ENCODE peak calls at places on chromosomes 3 and 15, in nine cellular contexts. One of them, this sample, is unnamed.

GRCh38 chr15:38129531-38130199 is 123.0 kb upstream of the SPRED1 start:
- DNase-seq in AG04450: peak; percentile 98
- DNase-seq in glutamatergic neuron: no peak
- DNase-seq in coronary artery: peak; percentile 88
- DNase-seq in cardiac muscle cell: no peak
- DNase-seq in stomach: peak; percentile 43
- DNase-seq in progenitor cell of endocrine pancreas: no peak
- DNase-seq in WTC11: no peak
- DNase-seq in ovary: peak; percentile 79
- DNase-seq in this sample: no peak

GRCh38 chr3:21781371-21781770 is 30.4 kb upstream of the ZNF385D start:
- DNase-seq in cardiac muscle cell: no peak
- DNase-seq in stomach: no peak
- DNase-seq in coronary artery: no peak
- DNase-seq in glutamatergic neuron: no peak
- DNase-seq in AG04450: no peak
- DNase-seq in ovary: no peak
- DNase-seq in WTC11: no peak
- DNase-seq in progenitor cell of endocrine pancreas: no peak
- DNase-seq in this sample: no peak

GRCh38 chr3:37814547-37814946 is 47.1 kb upstream of the CTDSPL start:
- DNase-seq in glutamatergic neuron: no peak
- DNase-seq in ovary: no peak
- DNase-seq in cardiac muscle cell: peak; percentile 21
- DNase-seq in WTC11: no peak
- DNase-seq in stomach: no peak
- DNase-seq in coronary artery: no peak
- DNase-seq in AG04450: no peak
- DNase-seq in progenitor cell of endocrine pancreas: no peak
- DNase-seq in this sample: peak; percentile 28

GRCh38 chr3:62688050-62688449 is 187.2 kb downstream of the CADPS start:
- DNase-seq in progenitor cell of endocrine pancreas: no peak
- DNase-seq in AG04450: no peak
- DNase-seq in WTC11: no peak
- DNase-seq in cardiac muscle cell: no peak
- DNase-seq in coronary artery: no peak
- DNase-seq in ovary: no peak
- DNase-seq in stomach: no peak
- DNase-seq in glutamatergic neuron: no peak
- DNase-seq in this sample: no peak

GRCh38 chr3:139222100-139222657 is 121.6 kb upstream of the MRPS22 start:
- DNase-seq in coronary artery: no peak
- DNase-seq in glutamatergic neuron: no peak
- DNase-seq in ovary: peak; percentile 65
- DNase-seq in cardiac muscle cell: no peak
- DNase-seq in AG04450: no peak
- DNase-seq in stomach: no peak
- DNase-seq in progenitor cell of endocrine pancreas: no peak
- DNase-seq in WTC11: no peak
- DNase-seq in this sample: no peak

GRCh38 chr3:127911421-127911931 is 3.6 kb upstream of the KBTBD12 start:
- DNase-seq in progenitor cell of endocrine pancreas: no peak
- DNase-seq in WTC11: no peak
- DNase-seq in AG04450: no peak
- DNase-seq in stomach: peak; percentile 38
- DNase-seq in cardiac muscle cell: no peak
- DNase-seq in ovary: peak; percentile 36
- DNase-seq in coronary artery: no peak
- DNase-seq in glutamatergic neuron: no peak
- DNase-seq in this sample: no peak

GRCh38 chr3:158565076-158565475 is 5.9 kb upstream of the MLF1 start:
- DNase-seq in cardiac muscle cell: no peak
- DNase-seq in progenitor cell of endocrine pancreas: no peak
- DNase-seq in AG04450: no peak
- DNase-seq in stomach: no peak
- DNase-seq in ovary: no peak
- DNase-seq in WTC11: no peak
- DNase-seq in glutamatergic neuron: no peak
- DNase-seq in coronary artery: no peak
- DNase-seq in this sample: no peak

GRCh38 chr15:85411992-85412538 is 31.7 kb downstream of the AKAP13 start:
- DNase-seq in coronary artery: no peak
- DNase-seq in glutamatergic neuron: no peak
- DNase-seq in progenitor cell of endocrine pancreas: no peak
- DNase-seq in cardiac muscle cell: no peak
- DNase-seq in ovary: no peak
- DNase-seq in stomach: no peak
- DNase-seq in AG04450: no peak
- DNase-seq in WTC11: no peak
- DNase-seq in this sample: no peak

GRCh38 chr3:57094606-57095005 is 34.1 kb downstream of the SPATA12 start:
- DNase-seq in AG04450: peak; percentile 39
- DNase-seq in stomach: no peak
- DNase-seq in glutamatergic neuron: no peak
- DNase-seq in ovary: no peak
- DNase-seq in progenitor cell of endocrine pancreas: no peak
- DNase-seq in cardiac muscle cell: no peak
- DNase-seq in coronary artery: no peak
- DNase-seq in WTC11: no peak
- DNase-seq in this sample: no peak

GRCh38 chr15:63118854-63119253 is 2.8 kb upstream of the LACTB start:
- DNase-seq in stomach: no peak
- DNase-seq in AG04450: no peak
- DNase-seq in progenitor cell of endocrine pancreas: no peak
- DNase-seq in WTC11: no peak
- DNase-seq in ovary: no peak
- DNase-seq in cardiac muscle cell: no peak
- DNase-seq in glutamatergic neuron: no peak
- DNase-seq in coronary artery: no peak
- DNase-seq in this sample: no peak

DNA sequence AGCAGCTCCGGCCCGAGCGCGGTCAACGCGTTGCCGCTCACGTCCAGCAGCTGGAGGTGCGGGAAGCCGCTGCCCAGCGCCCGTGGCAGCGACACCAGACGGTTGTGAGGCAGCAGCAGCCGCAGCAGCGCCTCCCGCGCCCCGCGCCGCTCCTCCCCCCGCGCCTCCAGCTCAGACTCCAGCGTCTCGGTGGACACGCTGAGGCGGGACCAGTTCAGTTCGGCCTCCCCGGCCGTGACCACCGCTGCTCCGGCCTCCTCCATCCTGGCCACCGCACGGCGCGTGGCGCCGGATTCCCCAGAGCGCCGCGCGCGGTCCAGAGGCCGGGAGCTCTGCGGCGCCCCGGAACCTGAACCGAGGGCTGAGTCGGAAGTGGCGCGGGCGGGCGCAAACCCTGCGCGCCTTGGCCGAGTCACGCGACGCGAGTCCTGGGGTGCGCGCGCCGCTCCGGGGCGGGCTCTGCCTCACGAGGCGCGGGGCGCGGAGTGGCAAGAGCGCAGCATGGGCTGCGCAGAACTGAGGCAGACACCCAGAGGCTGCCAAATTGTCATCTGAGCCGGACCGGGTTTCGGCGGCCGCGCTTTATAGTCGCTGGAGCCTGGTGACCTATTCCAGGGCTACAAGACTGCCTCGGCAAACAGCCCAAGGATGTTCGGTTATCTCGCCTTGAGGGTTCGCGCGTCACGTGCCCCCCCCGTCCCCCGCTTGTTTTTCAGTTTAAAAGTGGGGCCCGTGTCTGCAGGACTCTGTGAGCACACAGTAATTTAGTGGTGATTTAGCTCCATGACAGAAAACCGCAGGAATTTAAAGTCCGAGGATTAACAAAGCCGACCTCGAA is at the start of gene LRRC58:
- DNase-seq in stomach: peak; percentile 93
- DNase-seq in glutamatergic neuron: peak; percentile 88
- DNase-seq in cardiac muscle cell: peak; percentile 94
- DNase-seq in ovary: peak; percentile 95
- DNase-seq in WTC11: peak; percentile 66
- DNase-seq in progenitor cell of endocrine pancreas: peak; percentile 72
- DNase-seq in coronary artery: peak; percentile 95
- DNase-seq in AG04450: peak; percentile 74
- DNase-seq in this sample: peak; percentile 93
- TF ChIP-seq CTCF in stomach: no peak
- TF ChIP-seq CTCF in glutamatergic neuron: peak; percentile 10
- TF ChIP-seq CTCF in cardiac muscle cell: peak; percentile 32
- TF ChIP-seq CTCF in ovary: no peak
- TF ChIP-seq CTCF in WTC11: no peak
- TF ChIP-seq CTCF in progenitor cell of endocrine pancreas: peak; percentile 44
- TF ChIP-seq CTCF in coronary artery: peak; percentile 17
- TF ChIP-seq CTCF in AG04450: peak; percentile 33
- TF ChIP-seq CTCF in this sample: peak; percentile 37

DNA sequence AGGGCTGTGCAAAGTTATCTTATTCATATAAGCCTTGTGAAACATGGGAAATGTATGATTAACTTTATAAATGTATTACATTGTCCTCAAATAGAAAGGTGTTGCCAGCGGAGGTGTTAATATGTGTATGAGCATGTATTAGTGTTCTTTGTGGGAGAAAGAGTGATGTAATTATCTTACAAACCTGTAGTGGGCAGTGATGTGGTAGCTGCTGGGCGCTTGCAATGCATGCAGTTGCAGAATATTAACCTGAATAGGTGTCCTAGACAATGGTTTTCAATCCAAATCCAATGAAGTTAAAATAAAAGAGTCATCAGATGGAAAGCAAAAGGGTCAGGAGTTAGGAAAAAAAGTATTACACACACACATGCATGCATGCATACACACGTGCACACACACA is 881.3 kb upstream of the CADM2 start:
- DNase-seq in WTC11: no peak
- DNase-seq in AG04450: no peak
- DNase-seq in ovary: no peak
- DNase-seq in coronary artery: no peak
- DNase-seq in stomach: no peak
- DNase-seq in glutamatergic neuron: no peak
- DNase-seq in cardiac muscle cell: no peak
- DNase-seq in progenitor cell of endocrine pancreas: no peak
- DNase-seq in this sample: no peak
- TF ChIP-seq CTCF in WTC11: peak; percentile 47
- TF ChIP-seq CTCF in AG04450: peak; percentile 48
- TF ChIP-seq CTCF in ovary: no peak
- TF ChIP-seq CTCF in coronary artery: no peak
- TF ChIP-seq CTCF in stomach: no peak
- TF ChIP-seq CTCF in glutamatergic neuron: peak; percentile 55
- TF ChIP-seq CTCF in cardiac muscle cell: no peak
- TF ChIP-seq CTCF in progenitor cell of endocrine pancreas: peak; percentile 54
- TF ChIP-seq CTCF in this sample: peak; percentile 42

DNA sequence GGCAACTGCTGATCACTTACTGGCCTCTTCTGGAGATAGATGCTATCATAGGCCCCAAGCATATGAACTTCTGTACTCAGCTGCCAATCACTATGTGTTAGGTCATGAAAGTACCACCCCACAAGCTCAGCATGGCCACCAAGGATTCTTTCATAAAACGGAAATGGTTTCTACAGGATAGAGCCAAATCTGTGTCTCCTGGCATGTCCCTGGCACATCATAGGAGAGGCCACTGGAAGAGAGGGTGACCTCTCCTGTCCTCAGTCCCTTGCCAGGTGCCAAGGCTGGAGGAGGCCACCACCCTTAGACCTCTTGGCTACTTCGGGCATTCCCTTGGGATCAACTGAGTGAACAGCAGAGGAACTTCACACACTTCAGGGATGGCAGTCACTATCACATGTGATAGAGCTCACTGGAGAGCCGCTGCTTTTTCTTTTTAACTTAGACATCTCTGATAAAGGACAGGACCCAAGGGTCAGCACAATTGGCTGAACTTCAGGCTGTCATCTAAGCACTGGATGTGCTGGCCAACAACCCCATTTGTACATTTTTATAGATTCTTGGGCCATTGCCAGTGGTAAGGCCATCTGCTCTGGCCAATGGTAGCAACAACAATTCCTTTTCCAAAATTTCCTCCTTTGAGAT is 425.2 kb downstream of the SQOR start:
- DNase-seq in WTC11: no peak
- DNase-seq in AG04450: no peak
- DNase-seq in glutamatergic neuron: no peak
- DNase-seq in cardiac muscle cell: no peak
- DNase-seq in progenitor cell of endocrine pancreas: no peak
- DNase-seq in stomach: no peak
- DNase-seq in ovary: no peak
- DNase-seq in coronary artery: no peak
- DNase-seq in this sample: no peak
- TF ChIP-seq CTCF in WTC11: no peak
- TF ChIP-seq CTCF in AG04450: no peak
- TF ChIP-seq CTCF in glutamatergic neuron: no peak
- TF ChIP-seq CTCF in cardiac muscle cell: no peak
- TF ChIP-seq CTCF in progenitor cell of endocrine pancreas: no peak
- TF ChIP-seq CTCF in stomach: no peak
- TF ChIP-seq CTCF in ovary: no peak
- TF ChIP-seq CTCF in coronary artery: no peak
- TF ChIP-seq CTCF in this sample: no peak

GRCh38 chr3:196931828-196932587 is 10.3 kb downstream of the NCBP2 start:
- DNase-seq in progenitor cell of endocrine pancreas: no peak
- DNase-seq in stomach: no peak
- DNase-seq in WTC11: no peak
- DNase-seq in ovary: no peak
- DNase-seq in glutamatergic neuron: no peak
- DNase-seq in coronary artery: no peak
- DNase-seq in AG04450: no peak
- DNase-seq in cardiac muscle cell: no peak
- DNase-seq in this sample: no peak
- TF ChIP-seq CTCF in progenitor cell of endocrine pancreas: no peak
- TF ChIP-seq CTCF in stomach: no peak
- TF ChIP-seq CTCF in WTC11: no peak
- TF ChIP-seq CTCF in ovary: no peak
- TF ChIP-seq CTCF in glutamatergic neuron: no peak
- TF ChIP-seq CTCF in coronary artery: no peak
- TF ChIP-seq CTCF in AG04450: no peak
- TF ChIP-seq CTCF in cardiac muscle cell: no peak
- TF ChIP-seq CTCF in this sample: no peak

This sample was measured in GM13977.